ENCODE peak calls at places on chromosomes 3 and 15, in ten cellular contexts. One of them, this sample, is unnamed.

GRCh38 chr15:67176195-67176971 is 78.1 kb downstream of the AAGAB start:
- DNase-seq in A172: no peak
- DNase-seq in M059J: no peak
- DNase-seq in nucleus accumbens: no peak
- DNase-seq in naive thymus-derived CD8-positive, alpha-beta T cell: no peak
- DNase-seq in activated naive CD8-positive, alpha-beta T cell treated with anti-CD3 and anti-CD28 coated beads, Interleukin-2, amount 10 ng/mL, durations not matched to agents 7 days and 5 days: peak; percentile 10
- DNase-seq in endothelial cell: no peak
- DNase-seq in LoVo: no peak
- DNase-seq in heart left ventricle: peak; percentile 91
- DNase-seq in AG20443: no peak
- DNase-seq in this sample: peak; percentile 14

GRCh38 chr3:36394176-36394575 is 13.9 kb downstream of the STAC start:
- DNase-seq in A172: no peak
- DNase-seq in M059J: no peak
- DNase-seq in nucleus accumbens: no peak
- DNase-seq in naive thymus-derived CD8-positive, alpha-beta T cell: no peak
- DNase-seq in activated naive CD8-positive, alpha-beta T cell treated with anti-CD3 and anti-CD28 coated beads, Interleukin-2, amount 10 ng/mL, durations not matched to agents 7 days and 5 days: no peak
- DNase-seq in endothelial cell: no peak
- DNase-seq in LoVo: no peak
- DNase-seq in heart left ventricle: no peak
- DNase-seq in AG20443: peak; percentile 63
- DNase-seq in this sample: no peak

GRCh38 chr3:81823882-81824395 is 62.5 kb upstream of the GBE1 start:
- DNase-seq in A172: no peak
- DNase-seq in M059J: no peak
- DNase-seq in nucleus accumbens: no peak
- DNase-seq in naive thymus-derived CD8-positive, alpha-beta T cell: no peak
- DNase-seq in activated naive CD8-positive, alpha-beta T cell treated with anti-CD3 and anti-CD28 coated beads, Interleukin-2, amount 10 ng/mL, durations not matched to agents 7 days and 5 days: no peak
- DNase-seq in endothelial cell: no peak
- DNase-seq in LoVo: no peak
- DNase-seq in heart left ventricle: no peak
- DNase-seq in AG20443: no peak
- DNase-seq in this sample: peak; percentile 72

GRCh38 chr15:48046813-48047483 is 73.8 kb upstream of the SLC24A5 start:
- DNase-seq in A172: no peak
- DNase-seq in M059J: peak; percentile 15
- DNase-seq in nucleus accumbens: no peak
- DNase-seq in naive thymus-derived CD8-positive, alpha-beta T cell: no peak
- DNase-seq in activated naive CD8-positive, alpha-beta T cell treated with anti-CD3 and anti-CD28 coated beads, Interleukin-2, amount 10 ng/mL, durations not matched to agents 7 days and 5 days: no peak
- DNase-seq in endothelial cell: no peak
- DNase-seq in LoVo: no peak
- DNase-seq in heart left ventricle: no peak
- DNase-seq in AG20443: no peak
- DNase-seq in this sample: peak; percentile 20

GRCh38 chr3:37987751-37988179 is 2.8 kb upstream of the VILL start:
- DNase-seq in A172: no peak
- DNase-seq in M059J: no peak
- DNase-seq in nucleus accumbens: no peak
- DNase-seq in naive thymus-derived CD8-positive, alpha-beta T cell: no peak
- DNase-seq in activated naive CD8-positive, alpha-beta T cell treated with anti-CD3 and anti-CD28 coated beads, Interleukin-2, amount 10 ng/mL, durations not matched to agents 7 days and 5 days: no peak
- DNase-seq in endothelial cell: no peak
- DNase-seq in LoVo: no peak
- DNase-seq in heart left ventricle: no peak
- DNase-seq in AG20443: no peak
- DNase-seq in this sample: no peak

GRCh38 chr3:188153498-188153948 is 434 bp upstream of the LPP start:
- DNase-seq in A172: peak; percentile 86
- DNase-seq in M059J: peak; percentile 96
- DNase-seq in nucleus accumbens: peak; percentile 63
- DNase-seq in naive thymus-derived CD8-positive, alpha-beta T cell: no peak
- DNase-seq in activated naive CD8-positive, alpha-beta T cell treated with anti-CD3 and anti-CD28 coated beads, Interleukin-2, amount 10 ng/mL, durations not matched to agents 7 days and 5 days: no peak
- DNase-seq in endothelial cell: peak; percentile 78
- DNase-seq in LoVo: peak; percentile 81
- DNase-seq in heart left ventricle: peak; percentile 88
- DNase-seq in AG20443: peak; percentile 94
- DNase-seq in this sample: peak; percentile 78

GRCh38 chr15:95551580-95551979 is 778.9 kb upstream of the NR2F2 start:
- DNase-seq in A172: no peak
- DNase-seq in M059J: no peak
- DNase-seq in nucleus accumbens: no peak
- DNase-seq in naive thymus-derived CD8-positive, alpha-beta T cell: no peak
- DNase-seq in activated naive CD8-positive, alpha-beta T cell treated with anti-CD3 and anti-CD28 coated beads, Interleukin-2, amount 10 ng/mL, durations not matched to agents 7 days and 5 days: no peak
- DNase-seq in endothelial cell: no peak
- DNase-seq in LoVo: no peak
- DNase-seq in heart left ventricle: no peak
- DNase-seq in AG20443: no peak
- DNase-seq in this sample: no peak

GRCh38 chr15:67611803-67612369 is 69.4 kb downstream of the MAP2K5 start:
- DNase-seq in A172: no peak
- DNase-seq in M059J: no peak
- DNase-seq in nucleus accumbens: no peak
- DNase-seq in naive thymus-derived CD8-positive, alpha-beta T cell: no peak
- DNase-seq in activated naive CD8-positive, alpha-beta T cell treated with anti-CD3 and anti-CD28 coated beads, Interleukin-2, amount 10 ng/mL, durations not matched to agents 7 days and 5 days: no peak
- DNase-seq in endothelial cell: no peak
- DNase-seq in LoVo: no peak
- DNase-seq in heart left ventricle: no peak
- DNase-seq in AG20443: no peak
- DNase-seq in this sample: no peak

GRCh38 chr15:69491051-69491505 is 38.5 kb downstream of the RPLP1 start:
- DNase-seq in A172: no peak
- DNase-seq in M059J: no peak
- DNase-seq in nucleus accumbens: no peak
- DNase-seq in naive thymus-derived CD8-positive, alpha-beta T cell: no peak
- DNase-seq in activated naive CD8-positive, alpha-beta T cell treated with anti-CD3 and anti-CD28 coated beads, Interleukin-2, amount 10 ng/mL, durations not matched to agents 7 days and 5 days: no peak
- DNase-seq in endothelial cell: no peak
- DNase-seq in LoVo: no peak
- DNase-seq in heart left ventricle: no peak
- DNase-seq in AG20443: peak; percentile 41
- DNase-seq in this sample: no peak

GRCh38 chr3:30293621-30294240 is 312.7 kb upstream of the TGFBR2 start:
- DNase-seq in A172: no peak
- DNase-seq in M059J: no peak
- DNase-seq in nucleus accumbens: no peak
- DNase-seq in naive thymus-derived CD8-positive, alpha-beta T cell: no peak
- DNase-seq in activated naive CD8-positive, alpha-beta T cell treated with anti-CD3 and anti-CD28 coated beads, Interleukin-2, amount 10 ng/mL, durations not matched to agents 7 days and 5 days: no peak
- DNase-seq in endothelial cell: no peak
- DNase-seq in LoVo: no peak
- DNase-seq in heart left ventricle: no peak
- DNase-seq in AG20443: no peak
- DNase-seq in this sample: peak; percentile 4

GRCh38 chr3:97988784-97989568 is 16.7 kb upstream of the RIOX2 start:
- DNase-seq in A172: no peak
- DNase-seq in M059J: no peak
- DNase-seq in nucleus accumbens: no peak
- DNase-seq in naive thymus-derived CD8-positive, alpha-beta T cell: no peak
- DNase-seq in activated naive CD8-positive, alpha-beta T cell treated with anti-CD3 and anti-CD28 coated beads, Interleukin-2, amount 10 ng/mL, durations not matched to agents 7 days and 5 days: no peak
- DNase-seq in endothelial cell: no peak
- DNase-seq in LoVo: no peak
- DNase-seq in heart left ventricle: no peak
- DNase-seq in AG20443: no peak
- DNase-seq in this sample: no peak

GRCh38 chr15:33729648-33730047 is 238.6 kb upstream of the CHRM5 start:
- DNase-seq in A172: peak; percentile 5
- DNase-seq in M059J: peak; percentile 52
- DNase-seq in nucleus accumbens: no peak
- DNase-seq in naive thymus-derived CD8-positive, alpha-beta T cell: no peak
- DNase-seq in activated naive CD8-positive, alpha-beta T cell treated with anti-CD3 and anti-CD28 coated beads, Interleukin-2, amount 10 ng/mL, durations not matched to agents 7 days and 5 days: no peak
- DNase-seq in endothelial cell: no peak
- DNase-seq in LoVo: no peak
- DNase-seq in heart left ventricle: no peak
- DNase-seq in AG20443: no peak
- DNase-seq in this sample: no peak

GRCh38 chr15:80776420-80777045 is 2.6 kb upstream of the CEMIP start:
- DNase-seq in A172: peak; percentile 57
- DNase-seq in M059J: peak; percentile 73
- DNase-seq in nucleus accumbens: no peak
- DNase-seq in naive thymus-derived CD8-positive, alpha-beta T cell: peak; percentile 45
- DNase-seq in activated naive CD8-positive, alpha-beta T cell treated with anti-CD3 and anti-CD28 coated beads, Interleukin-2, amount 10 ng/mL, durations not matched to agents 7 days and 5 days: peak; percentile 52
- DNase-seq in endothelial cell: peak; percentile 83
- DNase-seq in LoVo: peak; percentile 76
- DNase-seq in heart left ventricle: peak; percentile 72
- DNase-seq in AG20443: peak; percentile 40
- DNase-seq in this sample: peak; percentile 72

GRCh38 chr3:47370887-47371697 is 9.7 kb upstream of the PTPN23 start:
- DNase-seq in A172: no peak
- DNase-seq in M059J: no peak
- DNase-seq in nucleus accumbens: no peak
- DNase-seq in naive thymus-derived CD8-positive, alpha-beta T cell: peak; percentile 17
- DNase-seq in activated naive CD8-positive, alpha-beta T cell treated with anti-CD3 and anti-CD28 coated beads, Interleukin-2, amount 10 ng/mL, durations not matched to agents 7 days and 5 days: peak; percentile 49
- DNase-seq in endothelial cell: peak; percentile 45
- DNase-seq in LoVo: no peak
- DNase-seq in heart left ventricle: no peak
- DNase-seq in AG20443: peak; percentile 65
- DNase-seq in this sample: no peak

GRCh38 chr15:68376447-68377060 is 55.4 kb downstream of the ITGA11 start:
- DNase-seq in A172: no peak
- DNase-seq in M059J: no peak
- DNase-seq in nucleus accumbens: no peak
- DNase-seq in naive thymus-derived CD8-positive, alpha-beta T cell: no peak
- DNase-seq in activated naive CD8-positive, alpha-beta T cell treated with anti-CD3 and anti-CD28 coated beads, Interleukin-2, amount 10 ng/mL, durations not matched to agents 7 days and 5 days: no peak
- DNase-seq in endothelial cell: no peak
- DNase-seq in LoVo: no peak
- DNase-seq in heart left ventricle: no peak
- DNase-seq in AG20443: no peak
- DNase-seq in this sample: no peak

GRCh38 chr3:99145031-99145430 is 243.5 kb upstream of the DCBLD2 start:
- DNase-seq in A172: no peak
- DNase-seq in M059J: no peak
- DNase-seq in nucleus accumbens: no peak
- DNase-seq in naive thymus-derived CD8-positive, alpha-beta T cell: no peak
- DNase-seq in activated naive CD8-positive, alpha-beta T cell treated with anti-CD3 and anti-CD28 coated beads, Interleukin-2, amount 10 ng/mL, durations not matched to agents 7 days and 5 days: no peak
- DNase-seq in endothelial cell: no peak
- DNase-seq in LoVo: no peak
- DNase-seq in heart left ventricle: no peak
- DNase-seq in AG20443: no peak
- DNase-seq in this sample: no peak

GRCh38 chr15:95025924-95026728 is 794.8 kb downstream of the MCTP2 start:
- DNase-seq in A172: peak; percentile 42
- DNase-seq in M059J: peak; percentile 39
- DNase-seq in nucleus accumbens: no peak
- DNase-seq in naive thymus-derived CD8-positive, alpha-beta T cell: no peak
- DNase-seq in activated naive CD8-positive, alpha-beta T cell treated with anti-CD3 and anti-CD28 coated beads, Interleukin-2, amount 10 ng/mL, durations not matched to agents 7 days and 5 days: peak; percentile 30
- DNase-seq in endothelial cell: peak; percentile 73
- DNase-seq in LoVo: peak; percentile 39
- DNase-seq in heart left ventricle: no peak
- DNase-seq in AG20443: peak; percentile 70
- DNase-seq in this sample: peak; percentile 19

GRCh38 chr15:71784719-71785118 is 25.6 kb upstream of the NR2E3 start:
- DNase-seq in A172: no peak
- DNase-seq in M059J: no peak
- DNase-seq in nucleus accumbens: no peak
- DNase-seq in naive thymus-derived CD8-positive, alpha-beta T cell: no peak
- DNase-seq in activated naive CD8-positive, alpha-beta T cell treated with anti-CD3 and anti-CD28 coated beads, Interleukin-2, amount 10 ng/mL, durations not matched to agents 7 days and 5 days: no peak
- DNase-seq in endothelial cell: peak; percentile 44
- DNase-seq in LoVo: no peak
- DNase-seq in heart left ventricle: no peak
- DNase-seq in AG20443: no peak
- DNase-seq in this sample: no peak

GRCh38 chr3:160810360-160810759 is 54.3 kb downstream of the PPM1L start:
- DNase-seq in A172: no peak
- DNase-seq in M059J: peak; percentile 52
- DNase-seq in nucleus accumbens: no peak
- DNase-seq in naive thymus-derived CD8-positive, alpha-beta T cell: no peak
- DNase-seq in activated naive CD8-positive, alpha-beta T cell treated with anti-CD3 and anti-CD28 coated beads, Interleukin-2, amount 10 ng/mL, durations not matched to agents 7 days and 5 days: no peak
- DNase-seq in endothelial cell: no peak
- DNase-seq in LoVo: no peak
- DNase-seq in heart left ventricle: no peak
- DNase-seq in AG20443: peak; percentile 28
- DNase-seq in this sample: no peak

GRCh38 chr3:197520311-197521276 is 35.2 kb downstream of the BDH1 start:
- DNase-seq in A172: peak; percentile 83
- DNase-seq in M059J: no peak
- DNase-seq in nucleus accumbens: no peak
- DNase-seq in naive thymus-derived CD8-positive, alpha-beta T cell: no peak
- DNase-seq in activated naive CD8-positive, alpha-beta T cell treated with anti-CD3 and anti-CD28 coated beads, Interleukin-2, amount 10 ng/mL, durations not matched to agents 7 days and 5 days: no peak
- DNase-seq in endothelial cell: no peak
- DNase-seq in LoVo: peak; percentile 46
- DNase-seq in heart left ventricle: no peak
- DNase-seq in AG20443: no peak
- DNase-seq in this sample: no peak

GRCh38 chr15:28918141-28918983 is 32.6 kb downstream of the APBA2 start:
- DNase-seq in A172: no peak
- DNase-seq in M059J: no peak
- DNase-seq in nucleus accumbens: no peak
- DNase-seq in naive thymus-derived CD8-positive, alpha-beta T cell: no peak
- DNase-seq in activated naive CD8-positive, alpha-beta T cell treated with anti-CD3 and anti-CD28 coated beads, Interleukin-2, amount 10 ng/mL, durations not matched to agents 7 days and 5 days: peak; percentile 27
- DNase-seq in endothelial cell: peak; percentile 77
- DNase-seq in LoVo: no peak
- DNase-seq in heart left ventricle: no peak
- DNase-seq in AG20443: no peak
- DNase-seq in this sample: peak; percentile 76